ENCODE peak calls at places on chromosomes 4 and X, in five cellular contexts. H is endothelial cell of umbilical vein, T is fibroblast of lung, P is PC-3, J is HCT116. Y is an unnamed sample.

GRCh38 chr4:39941682-39942217 is 36.0 kb downstream of the PDS5A start:
- DNase-seq in H (no peak), T (no peak), P (no peak), J (no peak), Y (no peak)

GRCh38 chr4:61079427-61079826 is 120.7 kb upstream of the ADGRL3 start:
- DNase-seq in H (no peak), T (no peak), P (peak), J (no peak), Y (no peak)

GRCh38 chr4:111639876-111640275 is 505.4 kb upstream of the FAM241A start:
- DNase-seq in H (peak), T (no peak), P (peak), J (no peak), Y (no peak)

GRCh38 chr4:102612824-102613366 is 111.7 kb downstream of the NFKB1 start:
- DNase-seq in H (peak), T (no peak), P (peak), J (no peak), Y (no peak)

GRCh38 chr4:146446555-146446954 is 75.2 kb downstream of the SLC10A7 start:
- DNase-seq in H (no peak), T (no peak), P (no peak), J (no peak), Y (no peak)

GRCh38 chr4:8555716-8556115 is 24.5 kb upstream of the GPR78 start:
- DNase-seq in H (no peak), T (no peak), P (no peak), J (no peak), Y (no peak)

GRCh38 chr4:103756736-103757135 is 37.0 kb upstream of the TACR3 start:
- DNase-seq in H (no peak), T (no peak), P (no peak), J (no peak), Y (no peak)

GRCh38 chrX:136738049-136738729 is 42.5 kb downstream of the ARHGEF6 start:
- DNase-seq in H (no peak), T (no peak), P (no peak), J (no peak), Y (no peak)

GRCh38 chr4:31803511-31804195 is 1083.5 kb downstream of the PCDH7 start:
- DNase-seq in H (no peak), T (peak), P (no peak), J (no peak), Y (no peak)

GRCh38 chr4:35525192-35525978 is 718.9 kb downstream of the ARAP2 start:
- DNase-seq in H (no peak), T (no peak), P (peak), J (no peak), Y (no peak)

GRCh38 chrX:10722804-10723364 is 102.5 kb upstream of the MID1 start:
- DNase-seq in H (peak), T (peak), P (peak), J (peak), Y (no peak)

GRCh38 chr4:99859618-99860017 is 34.6 kb downstream of the LAMTOR3 start:
- DNase-seq in H (no peak), T (no peak), P (no peak), J (no peak), Y (no peak)

GRCh38 chrX:132093239-132093860 is 34.5 kb downstream of the FRMD7 start:
- DNase-seq in H (no peak), T (no peak), P (no peak), J (no peak), Y (no peak)

GRCh38 chr4:27000122-27000521 is 139.5 kb downstream of the STIM2 start:
- DNase-seq in H (no peak), T (no peak), P (no peak), J (no peak), Y (no peak)

GRCh38 chr4:25533237-25533636 is 122.4 kb upstream of the SLC34A2 start:
- DNase-seq in H (no peak), T (no peak), P (no peak), J (no peak), Y (no peak)

GRCh38 chr4:129446074-129446473 is 350.1 kb downstream of the C4orf33 start:
- DNase-seq in H (no peak), T (no peak), P (no peak), J (peak), Y (no peak)

GRCh38 chr4:56049428-56050212 is 100.9 kb downstream of the CEP135 start:
- DNase-seq in H (peak), T (peak), P (peak), J (peak), Y (no peak)

GRCh38 chr4:17325098-17325497 is 186.8 kb downstream of the QDPR start:
- DNase-seq in H (no peak), T (no peak), P (no peak), J (no peak), Y (no peak)

GRCh38 chr4:140253556-140254027 is 99.6 kb upstream of the MAML3 start:
- DNase-seq in H (no peak), T (no peak), P (no peak), J (no peak), Y (no peak)
- H3K4me3 ChIP-seq in H (no peak), T (no peak), P (peak), J (no peak), Y (peak)

GRCh38 chrX:13760428-13760827 is 25.9 kb downstream of the OFD1 start:
- DNase-seq in H (no peak), T (no peak), P (no peak), J (no peak), Y (no peak)
- H3K9ac ChIP-seq in H (no peak), T (no peak), P (no peak), J (no peak), Y (no peak)

DNA sequence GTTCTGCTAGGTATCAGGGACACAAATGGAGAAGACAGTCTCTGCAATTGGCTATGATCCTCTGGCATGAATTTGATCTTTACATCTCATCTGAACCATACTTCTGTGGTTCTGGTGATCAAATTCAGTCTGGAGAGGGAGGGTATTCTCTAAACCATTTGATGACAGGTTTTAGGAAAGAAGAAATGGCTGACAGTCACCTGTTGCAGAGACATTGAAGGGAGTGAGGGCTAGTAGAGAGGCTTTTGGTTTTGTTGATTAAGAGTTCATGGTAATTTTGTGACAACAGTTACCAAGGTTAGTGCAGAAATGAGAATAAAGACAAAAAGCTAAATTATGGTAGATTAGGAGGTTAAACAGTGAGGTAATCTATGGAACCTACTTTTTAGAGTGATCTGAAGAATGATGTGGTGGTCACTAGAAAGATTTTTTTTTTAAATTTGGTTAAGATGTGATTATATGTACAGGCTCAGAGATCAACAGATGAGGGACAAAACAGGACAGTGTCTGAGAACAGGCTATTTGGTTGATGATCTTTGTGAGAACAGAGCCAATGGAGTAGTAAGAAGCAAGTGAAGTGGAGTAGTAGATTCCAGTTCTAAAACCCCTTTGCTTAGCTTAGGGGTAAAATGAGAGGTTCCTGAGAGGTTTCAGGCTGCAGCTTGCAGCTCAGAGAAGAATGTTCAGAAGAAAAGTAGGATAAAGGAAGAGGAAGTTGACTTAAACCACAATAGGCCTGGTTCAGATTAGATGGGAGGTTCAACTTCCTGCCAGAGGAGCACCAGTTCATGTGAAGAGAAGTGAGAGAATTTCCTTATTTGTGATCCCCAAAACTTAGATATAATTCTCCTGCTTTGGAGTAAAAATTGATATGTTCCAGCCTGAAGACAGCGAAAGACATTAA is 34.7 kb downstream of the VSIG4 start:
- DNase-seq in H (no peak), T (no peak), P (no peak), J (no peak), Y (peak)
- H3K27ac ChIP-seq in H (no peak), T (no peak), P (no peak), J (no peak), Y (no peak)

GRCh38 chrX:53261573-53261972 is 19.8 kb downstream of the IQSEC2 start:
- DNase-seq in H (no peak), T (no peak), P (no peak), J (no peak), Y (no peak)

GRCh38 chrX:53262189-53262917 is 19.0 kb downstream of the IQSEC2 start:
- DNase-seq in H (no peak), T (no peak), P (peak), J (no peak), Y (no peak)

GRCh38 chrX:53265771-53266170 is 15.6 kb downstream of the IQSEC2 start:
- DNase-seq in H (no peak), T (peak), P (peak), J (no peak), Y (peak)

GRCh38 chrX:53262918-53263394 is 18.4 kb downstream of the IQSEC2 start:
- DNase-seq in H (peak), T (peak), P (peak), J (peak), Y (no peak)

DNA sequence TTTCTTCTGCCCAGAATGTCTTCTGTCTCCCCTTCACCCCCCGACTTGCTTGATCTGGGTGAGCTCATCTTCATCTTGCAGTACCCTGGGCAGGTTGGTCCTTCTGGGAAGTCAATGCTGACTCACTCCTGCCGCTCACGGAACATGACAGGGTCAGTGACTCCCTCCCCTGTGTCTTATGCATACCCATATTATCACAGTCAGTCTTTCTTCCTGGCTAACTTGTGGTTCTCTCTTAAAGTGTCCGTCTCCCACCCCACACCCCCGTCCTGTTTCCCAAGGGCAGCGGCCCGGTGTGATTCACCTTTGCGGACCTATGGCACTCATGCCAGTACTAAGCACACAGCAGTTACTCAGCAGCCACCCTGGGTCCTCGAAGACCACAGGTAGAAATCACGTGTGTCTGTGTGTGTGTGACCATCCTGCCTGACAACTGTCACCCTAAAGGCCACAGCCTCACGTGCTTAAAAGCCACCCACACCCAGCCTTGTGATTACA is 17.7 kb downstream of the IQSEC2 start:
- DNase-seq in H (peak), T (peak), P (peak), J (peak), Y (no peak)
- H3K4me3 ChIP-seq in H (no peak), T (no peak), P (peak), J (no peak), Y (no peak)

Y was measured in SK-N-MC.